ENCODE peak calls at places on chromosome 14, in nine cellular contexts. K is bronchial epithelial cell, C is upper lobe of right lung, N is fibroblast of lung, Y is AG09309, J is heart left ventricle, P is astrocyte of the spinal cord, S is cardiac fibroblast, R is A673. W is an unnamed sample.

GRCh38 chr14:98822917-98823316 is 449.1 kb downstream of the BCL11B start:
- DNase-seq in R (no peak), S (no peak), J (no peak), C (no peak), N (no peak), P (no peak), Y (no peak), K (no peak), W (no peak)

GRCh38 chr14:93892923-93893549 is 34.1 kb upstream of the FAM181A start:
- DNase-seq in C (peak; percentile 85), K (peak; percentile 28), Y (no peak), J (peak; percentile 63), N (peak; percentile 48), P (peak; percentile 48), S (peak; percentile 69), R (peak; percentile 70), W (peak; percentile 53)

GRCh38 chr14:91835920-91836843 is 31.2 kb downstream of the TC2N start:
- DNase-seq in Y (no peak), S (no peak), J (peak; percentile 69), C (peak; percentile 96), R (peak; percentile 69), N (no peak), P (no peak), K (peak; percentile 76), W (peak; percentile 88)

GRCh38 chr14:71651228-71651627 is 281.0 kb upstream of the RGS6 start:
- DNase-seq in S (peak; percentile 95), P (peak; percentile 92), C (no peak), J (no peak), N (peak; percentile 94), R (peak; percentile 93), K (peak; percentile 37), Y (peak; percentile 91), W (no peak)

GRCh38 chr14:81716953-81717352 is 183.3 kb upstream of the SEL1L start:
- DNase-seq in Y (no peak), P (no peak), S (no peak), K (no peak), R (no peak), J (no peak), C (no peak), N (no peak), W (no peak)

GRCh38 chr14:45400509-45400908 is 147.5 kb upstream of the MIS18BP1 start:
- DNase-seq in C (no peak), P (no peak), K (no peak), J (no peak), N (no peak), Y (no peak), S (no peak), R (no peak), W (no peak)

GRCh38 chr14:85317491-85318021 is 212.4 kb upstream of the FLRT2 start:
- DNase-seq in R (no peak), C (no peak), P (no peak), S (no peak), Y (no peak), K (peak; percentile 37), N (no peak), J (no peak), W (no peak)

GRCh38 chr14:20631821-20632389 is 9.6 kb downstream of the OR6S1 start:
- DNase-seq in N (peak; percentile 53), P (peak; percentile 61), Y (no peak), C (peak; percentile 76), R (peak; percentile 45), K (peak; percentile 50), S (peak; percentile 72), J (peak; percentile 63), W (no peak)

GRCh38 chr14:95226801-95227200 is 69.5 kb upstream of the DICER1 start:
- DNase-seq in S (no peak), P (no peak), K (no peak), J (no peak), N (no peak), R (no peak), Y (no peak), C (no peak), W (no peak)

GRCh38 chr14:106802413-106803364 is 1276.3 kb downstream of the TMEM121 start:
- DNase-seq in K (no peak), J (no peak), P (no peak), N (no peak), S (no peak), Y (no peak), R (no peak), C (no peak), W (no peak)

GRCh38 chr14:69260979-69261605 is 1.1 kb downstream of the GALNT16 start:
- DNase-seq in C (no peak), K (no peak), J (peak; percentile 48), Y (no peak), R (no peak), S (no peak), P (no peak), N (no peak), W (peak; percentile 14)

GRCh38 chr14:102951034-102951433 is 28.6 kb downstream of the AMN start:
- DNase-seq in R (no peak), S (peak; percentile 44), J (no peak), N (no peak), C (no peak), Y (no peak), K (no peak), P (no peak), W (no peak)

GRCh38 chr14:37034410-37035285 is 137.8 kb downstream of the SLC25A21 start:
- DNase-seq in Y (peak; percentile 69), K (no peak), C (no peak), S (no peak), N (peak; percentile 15), J (no peak), P (peak; percentile 86), R (peak; percentile 71), W (no peak)

GRCh38 chr14:96281486-96281885 is 25.5 kb downstream of the BDKRB1 start:
- DNase-seq in N (peak; percentile 42), C (no peak), Y (no peak), S (peak; percentile 38), P (no peak), R (no peak), K (no peak), J (no peak), W (no peak)

GRCh38 chr14:93033983-93034670 is 81.6 kb downstream of the ITPK1 start:
- DNase-seq in N (no peak), Y (no peak), S (peak; percentile 25), C (no peak), R (peak; percentile 19), P (no peak), K (no peak), J (no peak), W (peak; percentile 72)

GRCh38 chr14:73740921-73741326 is 26.7 kb upstream of the PNMA1 start:
- DNase-seq in C (peak; percentile 90), P (peak; percentile 35), J (no peak), Y (no peak), K (peak; percentile 77), N (peak; percentile 82), R (no peak), S (peak; percentile 76), W (no peak)

GRCh38 chr14:93941293-93941910 is 14.3 kb downstream of the FAM181A start:
- DNase-seq in R (peak; percentile 62), S (peak; percentile 53), C (no peak), J (no peak), N (peak; percentile 68), P (peak; percentile 85), K (peak; percentile 90), Y (peak; percentile 51), W (no peak)

GRCh38 chr14:83847102-83847501 is 1682.8 kb upstream of the FLRT2 start:
- DNase-seq in J (no peak), K (no peak), S (no peak), P (no peak), C (no peak), R (no peak), Y (no peak), N (no peak), W (no peak)

DNA sequence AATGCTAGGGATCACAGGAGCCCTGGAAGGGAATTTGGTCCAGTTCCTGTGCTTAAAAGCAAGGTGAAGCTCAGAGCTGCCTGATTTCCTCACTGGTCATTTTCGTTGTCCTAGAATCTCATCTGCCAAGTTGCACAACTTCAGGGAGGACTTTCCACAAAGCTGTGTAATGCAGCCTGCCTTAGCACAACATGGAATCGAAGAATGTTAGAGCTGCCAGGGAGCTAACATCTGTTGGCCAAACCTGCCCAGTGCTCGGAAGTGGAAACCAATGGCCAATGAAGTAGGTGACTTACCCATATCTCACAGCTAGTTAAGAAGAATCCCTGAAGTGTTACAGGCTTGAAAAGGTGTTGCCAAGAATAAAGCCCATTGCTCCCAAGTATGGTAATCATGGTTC is 79.9 kb upstream of the SSTR1 start:
- DNase-seq in S (peak; percentile 9), C (no peak), K (no peak), N (peak; percentile 30), R (no peak), Y (no peak), P (no peak), J (no peak), W (no peak)
- H3K4me3 ChIP-seq in S (no peak overlapping the region), C (no peak overlapping the region), K (no peak overlapping the region), N (no peak overlapping the region), R (no peak overlapping the region), Y (no peak overlapping the region), P (no peak overlapping the region), J (no peak overlapping the region), W (no peak overlapping the region)

DNA sequence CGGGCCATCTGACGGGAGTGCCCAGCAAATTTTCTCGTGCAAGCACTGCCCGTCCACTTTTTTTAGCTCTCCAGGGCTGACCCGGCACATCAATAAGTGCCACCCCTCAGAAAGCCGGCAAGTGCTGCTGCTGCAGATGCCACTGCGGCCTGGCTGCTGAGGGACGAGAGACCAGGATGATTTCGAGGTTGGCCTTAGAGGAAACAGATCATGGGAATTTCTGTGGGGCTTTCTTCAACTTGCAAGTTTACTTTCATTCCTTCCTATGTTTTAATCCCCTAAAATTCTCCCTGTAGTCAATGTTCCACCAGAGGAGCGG is 1.8 kb downstream of the INSM2 start:
- DNase-seq in N (no peak), J (no peak), S (no peak), C (no peak), R (no peak), Y (no peak), K (no peak), P (no peak), W (no peak)
- H3K4me3 ChIP-seq in N (no peak overlapping the region), J (no peak overlapping the region), S (no peak overlapping the region), C (no peak overlapping the region), R (peak overlapping the region; percentile 9), Y (no peak overlapping the region), K (no peak overlapping the region), P (no peak overlapping the region), W (no peak overlapping the region)

GRCh38 chr14:75430526-75430925 is 2.7 kb downstream of the JDP2 start:
- DNase-seq in N (peak; percentile 80), Y (no peak), J (no peak), P (no peak), C (no peak), K (no peak), S (peak; percentile 75), R (no peak), W (no peak)
- H3K4me3 ChIP-seq in N (peak overlapping the region; percentile 34), Y (peak overlapping the region; percentile 59), J (peak overlapping the region; percentile 79), P (peak overlapping the region; percentile 13), C (peak overlapping the region; percentile 70), K (no peak overlapping the region), S (no peak overlapping the region), R (no peak overlapping the region), W (no peak overlapping the region)

DNA sequence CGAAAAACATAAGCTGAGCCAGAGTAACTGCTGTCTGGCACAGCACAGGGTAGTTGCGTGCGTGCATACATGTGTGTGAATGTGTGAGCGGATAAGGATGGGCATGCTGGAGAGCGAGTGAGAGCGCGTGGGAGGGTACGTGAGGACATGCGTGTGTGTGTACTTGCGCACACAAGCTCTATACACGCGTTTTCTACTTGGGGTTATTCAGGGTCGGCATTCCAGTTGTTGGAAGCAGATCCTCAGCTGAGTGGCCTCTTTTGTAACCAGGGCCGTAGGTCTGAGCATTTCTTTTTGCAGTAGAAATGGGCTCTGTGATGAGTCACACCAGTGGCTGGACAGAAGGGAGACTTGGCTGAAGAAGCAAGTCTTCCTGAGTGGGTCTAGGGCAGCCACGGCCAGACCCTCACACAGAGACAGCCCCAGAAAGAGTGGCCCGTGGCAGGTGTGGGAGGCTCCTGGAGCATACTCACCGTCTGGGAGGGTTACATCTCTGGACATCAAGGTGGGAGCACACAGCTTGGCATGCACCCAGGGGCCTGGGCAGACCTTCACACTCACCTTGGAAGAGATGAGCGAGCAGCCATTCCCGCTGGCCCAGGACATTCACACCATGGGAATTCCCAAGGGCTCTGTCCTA is 78.0 kb downstream of the LRRC74A start:
- DNase-seq in N (peak; percentile 96), R (no peak), S (peak; percentile 96), K (peak; percentile 50), C (no peak), Y (peak; percentile 97), P (peak; percentile 82), J (no peak), W (no peak)
- H3K4me3 ChIP-seq in N (no peak overlapping the region), R (no peak overlapping the region), S (peak overlapping the region; percentile 27), K (no peak overlapping the region), C (no peak overlapping the region), Y (no peak overlapping the region), P (no peak overlapping the region), J (no peak overlapping the region), W (no peak overlapping the region)